ENCODE peak calls at places on chromosome X, in four cellular contexts. One of them, this sample, is unnamed.
A peak's percentile ranks its signal among the peaks of the same experiment; 100 is the strongest.

GRCh38 chrX:154348114-154348531 is 26.3 kb downstream of the FLNA start:
- DNase-seq in suprapubic skin: no peak
- DNase-seq in MCF 10A: peak; percentile 31
- DNase-seq in GM10248: no peak
- DNase-seq in this sample: no peak

GRCh38 chrX:136497556-136498048 is at the start of gene HTATSF1:
- DNase-seq in GM10248: no peak
- DNase-seq in MCF 10A: peak; percentile 30
- DNase-seq in suprapubic skin: no peak
- DNase-seq in this sample: no peak

GRCh38 chrX:96394566-96394965 is 290.1 kb upstream of the DIAPH2 start:
- DNase-seq in MCF 10A: no peak
- DNase-seq in GM10248: no peak
- DNase-seq in suprapubic skin: no peak
- DNase-seq in this sample: no peak

GRCh38 chrX:23773601-23774175 is 9.3 kb upstream of the SAT1 start:
- DNase-seq in suprapubic skin: no peak
- DNase-seq in GM10248: peak; percentile 31
- DNase-seq in MCF 10A: no peak
- DNase-seq in this sample: peak; percentile 39

GRCh38 chrX:11100281-11101035 is 10.7 kb upstream of the HCCS start:
- DNase-seq in GM10248: no peak
- DNase-seq in MCF 10A: peak; percentile 72
- DNase-seq in suprapubic skin: no peak
- DNase-seq in this sample: no peak

GRCh38 chrX:123481908-123482873 is 250.7 kb downstream of the THOC2 start:
- DNase-seq in GM10248: no peak
- DNase-seq in suprapubic skin: no peak
- DNase-seq in MCF 10A: peak; percentile 24
- DNase-seq in this sample: no peak

GRCh38 chrX:154357205-154357604 is 17.2 kb downstream of the FLNA start:
- DNase-seq in suprapubic skin: no peak
- DNase-seq in GM10248: no peak
- DNase-seq in MCF 10A: no peak
- DNase-seq in this sample: no peak

GRCh38 chrX:24789047-24789446 is 95.3 kb downstream of the POLA1 start:
- DNase-seq in MCF 10A: no peak
- DNase-seq in suprapubic skin: no peak
- DNase-seq in GM10248: no peak
- DNase-seq in this sample: no peak

GRCh38 chrX:1488141-1488540 is 35.4 kb upstream of the ASMTL start:
- DNase-seq in GM10248: no peak
- DNase-seq in suprapubic skin: no peak
- DNase-seq in MCF 10A: no peak
- DNase-seq in this sample: no peak

GRCh38 chrX:108736509-108737479 is at the start of gene IRS4:
- DNase-seq in MCF 10A: no peak
- DNase-seq in suprapubic skin: no peak
- DNase-seq in GM10248: peak; percentile 10
- DNase-seq in this sample: peak; percentile 25

DNA sequence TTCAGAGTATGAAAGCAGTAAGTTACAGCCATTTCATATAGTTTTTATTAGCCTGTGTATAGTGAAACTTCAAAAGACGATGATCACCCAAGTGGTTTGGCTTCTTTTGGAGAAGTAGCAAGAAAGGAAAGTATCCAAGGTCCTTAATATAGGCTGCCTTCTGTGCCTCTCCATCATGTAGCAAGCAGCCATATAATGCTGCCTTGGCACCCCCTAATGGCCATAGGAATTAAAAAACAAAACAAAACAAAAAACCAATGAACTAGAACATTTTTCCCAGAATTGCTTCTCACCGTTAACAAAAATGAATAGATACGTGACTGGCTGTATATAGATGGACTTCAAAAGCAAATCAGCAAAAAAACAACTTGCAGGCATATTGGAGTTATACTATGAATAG is 18.9 kb downstream of the LAMP2 start:
- DNase-seq in GM10248: peak; percentile 13
- DNase-seq in suprapubic skin: no peak
- DNase-seq in MCF 10A: peak; percentile 32
- DNase-seq in this sample: peak; percentile 19
- TF ChIP-seq CTCF in GM10248: peak; percentile 14
- TF ChIP-seq CTCF in suprapubic skin: no peak
- TF ChIP-seq CTCF in MCF 10A: peak; percentile 36
- TF ChIP-seq CTCF in this sample: peak; percentile 34

GRCh38 chrX:132493095-132493494 is 4.3 kb upstream of the MBNL3 start:
- DNase-seq in GM10248: no peak
- DNase-seq in MCF 10A: no peak
- DNase-seq in suprapubic skin: no peak
- DNase-seq in this sample: no peak

GRCh38 chrX:132489256-132490085 is 633 bp upstream of the MBNL3 start:
- DNase-seq in MCF 10A: peak; percentile 76
- DNase-seq in GM10248: peak; percentile 49
- DNase-seq in suprapubic skin: no peak
- DNase-seq in this sample: peak; percentile 39

GRCh38 chrX:132488819-132489255 is at the start of gene MBNL3:
- DNase-seq in suprapubic skin: peak; percentile 78
- DNase-seq in GM10248: peak; percentile 22
- DNase-seq in MCF 10A: peak; percentile 64
- DNase-seq in this sample: peak; percentile 25

GRCh38 chrX:132490086-132490419 is 1.2 kb upstream of the MBNL3 start:
- DNase-seq in MCF 10A: peak; percentile 6
- DNase-seq in GM10248: no peak
- DNase-seq in suprapubic skin: no peak
- DNase-seq in this sample: no peak

DNA sequence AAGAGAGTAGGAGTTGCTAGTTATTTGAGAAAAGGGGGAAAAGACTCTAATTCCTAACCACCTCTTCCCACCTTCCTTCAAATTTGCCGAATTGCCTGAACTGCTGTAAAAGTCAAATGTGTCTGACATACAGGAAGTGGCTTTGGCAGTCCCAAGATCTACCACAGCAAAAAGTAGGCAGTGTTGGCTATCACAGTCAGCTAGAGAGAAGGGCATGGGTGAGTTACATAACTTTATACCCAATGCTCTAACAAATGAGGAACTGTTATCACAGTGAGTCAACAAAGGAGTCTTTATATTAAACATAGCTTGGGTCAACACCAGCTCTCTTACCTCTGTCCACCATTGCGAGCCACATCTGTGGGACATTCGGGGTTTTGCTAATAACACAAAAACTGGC is 2.4 kb upstream of the MBNL3 start:
- DNase-seq in suprapubic skin: no peak
- DNase-seq in MCF 10A: peak; percentile 63
- DNase-seq in GM10248: no peak
- DNase-seq in this sample: no peak
- TF ChIP-seq CTCF in suprapubic skin: peak; percentile 16
- TF ChIP-seq CTCF in MCF 10A: no peak
- TF ChIP-seq CTCF in GM10248: no peak
- TF ChIP-seq CTCF in this sample: no peak

GRCh38 chrX:70970482-70970999 is 39.6 kb upstream of the SLC7A3 start:
- DNase-seq in MCF 10A: peak; percentile 26
- DNase-seq in GM10248: peak; percentile 15
- DNase-seq in suprapubic skin: no peak
- DNase-seq in this sample: no peak
- TF ChIP-seq CTCF in MCF 10A: peak; percentile 36
- TF ChIP-seq CTCF in GM10248: peak; percentile 14
- TF ChIP-seq CTCF in suprapubic skin: no peak
- TF ChIP-seq CTCF in this sample: peak; percentile 6

GRCh38 chrX:125378205-125378604 is 58.5 kb downstream of the TEX13C start:
- DNase-seq in GM10248: no peak
- DNase-seq in suprapubic skin: no peak
- DNase-seq in MCF 10A: peak; percentile 11
- DNase-seq in this sample: no peak
- TF ChIP-seq CTCF in GM10248: no peak
- TF ChIP-seq CTCF in suprapubic skin: no peak
- TF ChIP-seq CTCF in MCF 10A: no peak
- TF ChIP-seq CTCF in this sample: no peak